ENCODE peak calls at places on chromosomes 4 and X, in four cellular contexts. One of them, this sample, is unnamed.

GRCh38 chr4:112358415-112358814 is 61.2 kb downstream of the ALPK1 start:
- DNase-seq in GM12878: no peak
- DNase-seq in K562: no peak
- DNase-seq in H1: no peak
- DNase-seq in this sample: no peak

GRCh38 chrX:6184900-6185515 is 43.7 kb downstream of the NLGN4X start:
- DNase-seq in GM12878: no peak
- DNase-seq in H1: no peak
- DNase-seq in K562: no peak
- DNase-seq in this sample: no peak

GRCh38 chr4:91488946-91489345 is 814.8 kb upstream of the GRID2 start:
- DNase-seq in GM12878: no peak
- DNase-seq in H1: no peak
- DNase-seq in K562: no peak
- DNase-seq in this sample: no peak

GRCh38 chr4:6222761-6223292 is 22.5 kb upstream of the JAKMIP1 start:
- DNase-seq in K562: no peak
- DNase-seq in GM12878: no peak
- DNase-seq in H1: no peak
- DNase-seq in this sample: peak; percentile 62

GRCh38 chrX:11792461-11793421 is 34.7 kb downstream of the MSL3 start:
- DNase-seq in GM12878: peak; percentile 86
- DNase-seq in H1: no peak
- DNase-seq in K562: no peak
- DNase-seq in this sample: no peak

GRCh38 chr4:3690576-3691152 is 75.5 kb upstream of the ADRA2C start:
- DNase-seq in H1: no peak
- DNase-seq in GM12878: no peak
- DNase-seq in K562: no peak
- DNase-seq in this sample: no peak

GRCh38 chrX:41308884-41309655 is 24.9 kb upstream of the DDX3X start:
- DNase-seq in H1: no peak
- DNase-seq in GM12878: no peak
- DNase-seq in K562: no peak
- DNase-seq in this sample: no peak

GRCh38 chr4:134018845-134019244 is 182.7 kb downstream of the PABPC4L start:
- DNase-seq in GM12878: no peak
- DNase-seq in H1: no peak
- DNase-seq in K562: no peak
- DNase-seq in this sample: no peak

GRCh38 chrX:16278927-16279326 is 111.6 kb downstream of the MAGEB17 start:
- DNase-seq in K562: no peak
- DNase-seq in H1: peak; percentile 1
- DNase-seq in GM12878: no peak
- DNase-seq in this sample: no peak

GRCh38 chr4:181685911-181686310 is 557.3 kb upstream of the TENM3 start:
- DNase-seq in GM12878: no peak
- DNase-seq in K562: no peak
- DNase-seq in H1: no peak
- DNase-seq in this sample: no peak

GRCh38 chr4:2461246-2461960 is 7.5 kb upstream of the RNF4 start:
- DNase-seq in K562: no peak
- DNase-seq in H1: no peak
- DNase-seq in GM12878: no peak
- DNase-seq in this sample: no peak

GRCh38 chr4:38621004-38621684 is 42.9 kb upstream of the KLF3 start:
- DNase-seq in H1: no peak
- DNase-seq in K562: peak; percentile 43
- DNase-seq in GM12878: no peak
- DNase-seq in this sample: peak; percentile 29

GRCh38 chrX:37955273-37955672 is 51.1 kb upstream of the SYTL5 start:
- DNase-seq in K562: no peak
- DNase-seq in GM12878: no peak
- DNase-seq in H1: no peak
- DNase-seq in this sample: no peak

GRCh38 chr4:99564921-99565320 is 1.1 kb upstream of the TRMT10A start:
- DNase-seq in H1: no peak
- DNase-seq in GM12878: no peak
- DNase-seq in K562: no peak
- DNase-seq in this sample: no peak

GRCh38 chr4:4455199-4455865 is 68.4 kb downstream of the NSG1 start:
- DNase-seq in K562: no peak
- DNase-seq in GM12878: peak; percentile 39
- DNase-seq in H1: no peak
- DNase-seq in this sample: no peak

GRCh38 chr4:81504685-81505598 is 33.2 kb upstream of the RASGEF1B start:
- DNase-seq in H1: no peak
- DNase-seq in GM12878: no peak
- DNase-seq in K562: no peak
- DNase-seq in this sample: no peak

GRCh38 chrX:115632455-115632854 is 71.5 kb downstream of the PLS3 start:
- DNase-seq in H1: no peak
- DNase-seq in K562: no peak
- DNase-seq in GM12878: no peak
- DNase-seq in this sample: no peak

GRCh38 chr4:123430031-123430430 is 33.4 kb downstream of the SPRY1 start:
- DNase-seq in GM12878: no peak
- DNase-seq in K562: peak; percentile 23
- DNase-seq in H1: no peak
- DNase-seq in this sample: no peak

GRCh38 chr4:143207555-143207954 is 22.8 kb downstream of the USP38 start:
- DNase-seq in K562: no peak
- DNase-seq in GM12878: no peak
- DNase-seq in H1: no peak
- DNase-seq in this sample: no peak

GRCh38 chrX:69379412-69379811 is 124.7 kb upstream of the NALF2 start:
- DNase-seq in K562: no peak
- DNase-seq in H1: no peak
- DNase-seq in GM12878: no peak
- DNase-seq in this sample: no peak

GRCh38 chr4:48315728-48316630 is 25.4 kb upstream of the SLAIN2 start:
- DNase-seq in H1: no peak
- DNase-seq in GM12878: no peak
- DNase-seq in K562: peak; percentile 41
- DNase-seq in this sample: peak; percentile 66
- TF ChIP-seq SIN3A in H1: peak; percentile 39
- TF ChIP-seq SIN3A in GM12878: no peak
- TF ChIP-seq SIN3A in K562: no peak
- TF ChIP-seq SIN3A in this sample: no peak

DNA sequence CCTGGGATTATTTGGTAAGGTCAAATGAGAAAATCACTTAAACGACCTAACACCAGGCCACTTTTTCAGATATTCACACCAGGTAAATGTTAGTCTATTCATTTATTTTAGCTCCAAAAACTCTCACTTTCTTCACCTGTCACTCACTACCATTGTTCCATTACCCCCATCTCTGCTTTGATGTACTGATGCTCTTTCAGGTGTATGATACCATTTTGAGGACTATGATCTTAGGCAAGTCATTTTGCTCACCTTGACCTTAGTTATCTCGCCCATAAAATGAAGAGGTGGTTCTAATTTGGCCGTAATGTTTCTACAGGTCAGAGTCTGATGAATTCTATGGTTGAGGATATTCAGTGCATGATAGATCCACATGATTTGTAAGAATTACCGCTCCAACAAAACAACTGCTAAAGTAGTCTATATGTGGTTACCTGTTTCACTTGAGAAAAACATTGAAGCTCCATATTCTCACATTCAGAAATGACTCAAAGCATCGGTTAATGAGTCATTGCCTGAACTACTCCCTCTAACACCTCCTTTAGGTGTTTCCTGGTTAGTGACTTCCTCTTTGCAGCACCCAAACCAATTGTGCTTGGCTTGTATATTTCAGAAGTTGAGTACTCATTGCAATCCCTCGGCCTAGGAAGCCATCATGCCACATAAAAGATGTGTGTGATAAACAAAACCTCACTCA is 4.5 kb downstream of the DTHD1 start:
- DNase-seq in K562: no peak
- DNase-seq in H1: no peak
- DNase-seq in GM12878: peak; percentile 93
- DNase-seq in this sample: peak; percentile 15
- TF ChIP-seq EGR1 in K562: no peak
- TF ChIP-seq EGR1 in H1: no peak
- TF ChIP-seq EGR1 in GM12878: no peak
- TF ChIP-seq EGR1 in this sample: no peak

GRCh38 chr4:152972821-152973613 is 36.9 kb downstream of the FHDC1 start:
- DNase-seq in H1: no peak
- DNase-seq in GM12878: no peak
- DNase-seq in K562: no peak
- DNase-seq in this sample: no peak
- TF ChIP-seq YY1 in H1: no peak
- TF ChIP-seq YY1 in GM12878: no peak
- TF ChIP-seq YY1 in K562: no peak
- TF ChIP-seq YY1 in this sample: no peak

GRCh38 chr4:7827566-7827965 is 112.1 kb downstream of the AFAP1 start:
- DNase-seq in K562: no peak
- DNase-seq in H1: no peak
- DNase-seq in GM12878: no peak
- DNase-seq in this sample: no peak

GRCh38 chr4:7828011-7828720 is 111.5 kb downstream of the AFAP1 start:
- DNase-seq in H1: no peak
- DNase-seq in K562: no peak
- DNase-seq in GM12878: no peak
- DNase-seq in this sample: no peak

GRCh38 chr4:7829687-7830580 is 109.7 kb downstream of the AFAP1 start:
- DNase-seq in GM12878: no peak
- DNase-seq in K562: no peak
- DNase-seq in H1: no peak
- DNase-seq in this sample: no peak

GRCh38 chr4:7830747-7831146 is 108.9 kb downstream of the AFAP1 start:
- DNase-seq in H1: no peak
- DNase-seq in GM12878: no peak
- DNase-seq in K562: no peak
- DNase-seq in this sample: no peak

GRCh38 chr4:7828926-7829325 is 110.7 kb downstream of the AFAP1 start:
- DNase-seq in GM12878: no peak
- DNase-seq in H1: no peak
- DNase-seq in K562: no peak
- DNase-seq in this sample: no peak
- TF ChIP-seq SIN3A in GM12878: no peak
- TF ChIP-seq SIN3A in H1: no peak
- TF ChIP-seq SIN3A in K562: no peak
- TF ChIP-seq SIN3A in this sample: no peak

DNA sequence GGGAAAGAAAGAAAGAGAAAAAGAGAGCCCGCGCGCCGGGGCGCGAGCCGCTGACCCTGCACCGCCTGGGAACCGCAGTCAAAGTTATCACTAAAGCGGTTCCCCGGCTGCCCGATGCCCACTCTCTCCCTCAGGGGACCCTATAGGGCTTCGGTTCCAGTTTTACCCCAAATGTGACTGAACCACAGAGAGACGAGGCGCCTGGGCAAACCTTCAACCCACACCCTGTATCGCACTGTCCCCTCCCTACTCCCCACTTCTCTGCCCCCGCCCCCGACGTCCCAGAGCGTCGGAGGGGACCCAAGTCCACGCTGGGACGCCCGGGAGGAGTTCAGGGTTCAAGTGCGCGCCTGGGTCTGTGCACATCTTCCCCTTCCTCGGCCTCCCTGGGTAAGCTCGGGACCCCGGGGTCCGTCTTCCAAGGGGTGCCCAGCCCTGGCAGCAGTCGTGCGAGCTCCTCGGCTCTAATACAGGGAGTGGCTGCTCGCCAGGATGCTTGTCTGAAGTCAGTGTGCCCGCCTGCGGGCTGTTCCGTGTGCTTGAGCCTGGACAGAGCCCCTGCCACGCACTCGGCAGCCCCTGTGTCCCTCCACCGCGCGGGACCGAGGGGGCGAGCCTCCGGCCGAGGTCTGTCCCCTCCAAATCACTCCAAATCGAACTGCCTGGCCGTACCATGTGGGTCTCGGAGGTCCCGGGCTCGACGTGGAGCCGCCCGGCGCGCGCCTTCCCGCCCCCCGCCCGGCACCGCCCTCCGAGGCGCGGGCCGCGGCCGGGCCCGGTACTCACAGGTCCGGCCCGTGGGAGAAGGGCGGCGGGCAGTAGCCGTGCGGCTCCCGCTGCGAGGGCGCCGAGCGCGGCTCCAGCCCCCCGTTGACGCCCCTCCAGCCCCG is 935 bp downstream of the TRPC3 start:
- DNase-seq in GM12878: no peak
- DNase-seq in H1: no peak
- DNase-seq in K562: peak; percentile 11
- DNase-seq in this sample: no peak
- TF ChIP-seq EGR1 in GM12878: no peak
- TF ChIP-seq EGR1 in H1: no peak
- TF ChIP-seq EGR1 in K562: no peak
- TF ChIP-seq EGR1 in this sample: no peak

DNA sequence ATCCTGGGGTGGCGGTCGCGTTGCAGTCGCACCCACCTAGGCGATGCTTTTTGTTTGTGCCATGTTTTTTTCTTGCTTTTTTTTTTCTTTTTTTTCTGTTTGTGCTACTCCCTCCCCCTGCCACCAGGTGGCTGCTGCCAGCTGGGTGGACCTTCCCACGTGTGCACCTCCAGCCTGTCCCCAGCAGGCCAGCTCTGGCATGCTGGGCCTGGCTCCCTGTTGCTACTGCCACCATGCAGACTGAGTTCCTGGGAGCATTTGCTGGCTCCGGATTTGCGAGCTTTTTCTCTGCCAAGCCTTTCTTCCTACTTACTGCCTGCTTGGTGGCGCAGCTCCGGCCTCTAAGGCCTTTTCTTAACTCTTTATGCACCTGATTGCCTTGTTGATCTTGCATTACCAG is 161.2 kb upstream of the WDFY3 start:
- DNase-seq in GM12878: no peak
- DNase-seq in K562: peak; percentile 57
- DNase-seq in H1: peak; percentile 59
- DNase-seq in this sample: peak; percentile 47
- TF ChIP-seq YY1 in GM12878: no peak
- TF ChIP-seq YY1 in K562: no peak
- TF ChIP-seq YY1 in H1: peak; percentile 70
- TF ChIP-seq YY1 in this sample: no peak

DNA sequence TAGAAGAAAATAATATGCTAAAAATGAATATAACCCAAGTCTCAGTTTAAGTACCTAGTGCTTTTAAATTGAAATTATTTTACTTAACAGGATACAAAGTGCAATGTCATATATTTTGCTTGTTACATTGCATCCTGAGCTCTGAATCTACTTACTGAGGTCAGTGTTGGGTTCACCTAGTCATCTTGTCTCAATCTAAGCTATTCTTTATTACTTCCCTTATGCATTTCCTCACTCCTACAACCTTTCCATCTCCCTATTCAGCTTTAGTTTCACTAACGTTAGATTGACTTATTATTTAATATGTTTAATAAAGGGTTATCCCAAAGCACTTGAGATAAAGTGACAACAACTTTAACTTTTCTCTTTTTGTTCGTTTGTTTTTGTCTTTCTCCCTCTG is 483.7 kb downstream of the FSTL5 start:
- DNase-seq in GM12878: no peak
- DNase-seq in K562: no peak
- DNase-seq in H1: no peak
- DNase-seq in this sample: no peak
- TF ChIP-seq SIN3A in GM12878: no peak
- TF ChIP-seq SIN3A in K562: no peak
- TF ChIP-seq SIN3A in H1: no peak
- TF ChIP-seq SIN3A in this sample: no peak

GRCh38 chr4:177442623-177443155 is 452 bp upstream of the AGA start:
- DNase-seq in H1: no peak
- DNase-seq in K562: no peak
- DNase-seq in GM12878: peak; percentile 38
- DNase-seq in this sample: no peak
- TF ChIP-seq EGR1 in H1: no peak
- TF ChIP-seq EGR1 in K562: no peak
- TF ChIP-seq EGR1 in GM12878: no peak
- TF ChIP-seq EGR1 in this sample: no peak